ENCODE peak calls at places on chromosomes 2 and 18, in five cellular contexts. I is pancreas, W is heart left ventricle, B is neural progenitor cell, U is WERI-Rb-1. P is an unnamed sample.

GRCh38 chr2:222240676-222241049 is 58.1 kb downstream of the PAX3 start:
- DNase-seq in I (no peak), W (no peak), B (peak; percentile 23), U (no peak), P (no peak)

GRCh38 chr2:25301453-25302352 is 40.0 kb downstream of the DNMT3A start:
- DNase-seq in I (no peak), W (no peak), B (no peak), U (no peak), P (no peak)

GRCh38 chr2:98555681-98556080 is 52.6 kb downstream of the COA5 start:
- DNase-seq in I (no peak), W (no peak), B (no peak), U (no peak), P (no peak)

GRCh38 chr2:203734276-203734983 is 28.0 kb downstream of the CD28 start:
- DNase-seq in I (no peak), W (no peak), B (no peak), U (no peak), P (no peak)

GRCh38 chr2:47336259-47337238 is 66.4 kb upstream of the MSH2 start:
- DNase-seq in I (no peak), W (no peak), B (no peak), U (no peak), P (peak; percentile 71)

GRCh38 chr2:98569197-98569793 is 39.0 kb downstream of the COA5 start:
- DNase-seq in I (peak; percentile 28), W (peak; percentile 39), B (peak; percentile 59), U (peak; percentile 67), P (peak; percentile 23)

GRCh38 chr18:26421931-26422330 is 126.4 kb downstream of the KCTD1 start:
- DNase-seq in I (no peak), W (no peak), B (no peak), U (no peak), P (no peak)

GRCh38 chr18:8750954-8751415 is 45.6 kb downstream of the MTCL1 start:
- DNase-seq in I (no peak), W (no peak), B (no peak), U (no peak), P (no peak)

GRCh38 chr2:204315236-204315662 is 230.0 kb upstream of the PARD3B start:
- DNase-seq in I (no peak), W (no peak), B (no peak), U (no peak), P (peak; percentile 32)

GRCh38 chr2:164877927-164878326 is 36.3 kb upstream of the COBLL1 start:
- DNase-seq in I (no peak), W (no peak), B (no peak), U (no peak), P (no peak)

GRCh38 chr2:151880586-151880985 is 52.4 kb upstream of the ARL5A start:
- DNase-seq in I (no peak), W (no peak), B (no peak), U (no peak), P (no peak)

GRCh38 chr2:237961637-237962036 is 5.2 kb upstream of the UBE2F start:
- DNase-seq in I (peak; percentile 90), W (no peak), B (no peak), U (peak; percentile 40), P (no peak)

GRCh38 chr2:207122914-207123744 is 42.6 kb downstream of the KLF7 start:
- DNase-seq in I (no peak), W (no peak), B (no peak), U (no peak), P (no peak)

GRCh38 chr2:43084699-43085091 is 141.7 kb downstream of the ZFP36L2 start:
- DNase-seq in I (no peak), W (peak; percentile 78), B (no peak), U (no peak), P (no peak)

GRCh38 chr2:229634574-229635185 is 79.7 kb downstream of the DNER start:
- DNase-seq in I (no peak), W (no peak), B (peak; percentile 77), U (no peak), P (no peak)

GRCh38 chr2:241814571-241815476 is 5.8 kb downstream of the NEU4 start:
- DNase-seq in I (peak; percentile 13), W (no peak), B (peak; percentile 39), U (peak; percentile 53), P (no peak)

GRCh38 chr2:181586569-181587076 is 70.3 kb downstream of the CERKL start:
- DNase-seq in I (peak; percentile 30), W (no peak), B (peak; percentile 7), U (peak; percentile 90), P (peak; percentile 77)

GRCh38 chr18:3592864-3593263 is 142.9 kb downstream of the TGIF1 start:
- DNase-seq in I (no peak), W (no peak), B (no peak), U (no peak), P (no peak)

GRCh38 chr2:37742286-37742685 is 70.8 kb upstream of the CDC42EP3 start:
- DNase-seq in I (no peak), W (no peak), B (no peak), U (peak; percentile 71), P (no peak)

GRCh38 chr2:102080451-102081054 is 62.0 kb upstream of the IL1R1 start:
- DNase-seq in I (no peak), W (no peak), B (no peak), U (no peak), P (no peak)

GRCh38 chr2:164992818-164993217 is 37.5 kb upstream of the SLC38A11 start:
- DNase-seq in I (peak; percentile 51), W (peak; percentile 60), B (peak; percentile 81), U (peak; percentile 46), P (peak; percentile 60)

GRCh38 chr2:23418490-23418911 is 33.5 kb downstream of the KLHL29 start:
- DNase-seq in I (no peak), W (no peak), B (no peak), U (peak; percentile 29), P (no peak)

GRCh38 chr2:149002891-149003740 is 35.4 kb upstream of the LYPD6B start:
- DNase-seq in I (no peak), W (no peak), B (no peak), U (no peak), P (no peak)

GRCh38 chr2:241177526-241177925 is 11.0 kb upstream of the ANO7 start:
- DNase-seq in I (no peak), W (no peak), B (no peak), U (no peak), P (no peak)

GRCh38 chr18:76256897-76257500 is 238.0 kb downstream of the ZNF516 start:
- DNase-seq in I (no peak), W (no peak), B (peak; percentile 70), U (peak; percentile 44), P (peak; percentile 15)

GRCh38 chr2:63424329-63425078 is 163.8 kb downstream of the WDPCP start:
- DNase-seq in I (no peak), W (no peak), B (peak; percentile 34), U (peak; percentile 31), P (peak; percentile 36)

GRCh38 chr2:136015688-136016087 is 30.3 kb upstream of the DARS1 start:
- DNase-seq in I (no peak), W (no peak), B (no peak), U (no peak), P (no peak)
- H3K9me3 ChIP-seq in I (no peaks in the 10 kb centered on the region), W (no peaks in the 10 kb centered on the region), B (no peaks in the 10 kb centered on the region), U (no peaks in the 10 kb centered on the region), P (no peaks in the 10 kb centered on the region)

GRCh38 chr18:71008257-71008656 is 719.4 kb downstream of the SOCS6 start:
- DNase-seq in I (no peak), W (no peak), B (no peak), U (no peak), P (no peak)

GRCh38 chr18:71012789-71013188 is 723.9 kb downstream of the SOCS6 start:
- DNase-seq in I (no peak), W (no peak), B (no peak), U (no peak), P (no peak)

DNA sequence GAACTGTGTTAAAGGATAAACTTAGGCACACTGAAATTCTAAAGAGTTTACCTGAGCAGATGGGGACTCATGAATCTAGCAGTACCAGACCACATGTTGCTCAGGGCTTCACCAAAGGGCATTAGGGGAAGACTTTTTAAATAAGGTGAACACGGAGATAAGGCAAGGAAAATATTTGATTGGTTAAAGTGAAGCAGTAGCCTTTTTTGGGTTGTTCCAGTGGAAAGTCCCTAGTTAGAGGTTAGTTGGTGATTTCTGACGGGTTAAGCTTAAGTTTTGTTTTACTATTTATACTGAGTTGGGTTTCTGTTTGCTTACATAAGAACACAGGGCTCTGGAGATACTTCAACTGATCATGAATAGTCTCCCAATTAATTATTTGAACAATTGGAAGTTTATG is 722.5 kb downstream of the SOCS6 start:
- DNase-seq in I (no peak), W (no peak), B (no peak), U (no peak), P (no peak)
- H3K9me3 ChIP-seq in I (no peaks in the 10 kb centered on the region), W (no peaks in the 10 kb centered on the region), B (no peaks in the 10 kb centered on the region), U (no peaks in the 10 kb centered on the region), P (no peaks in the 10 kb centered on the region)

GRCh38 chr2:82789886-82790276 is 1669.2 kb downstream of the SUCLG1 start:
- DNase-seq in I (no peak), W (no peak), B (no peak), U (no peak), P (no peak)

GRCh38 chr2:82796132-82796531 is 1662.9 kb downstream of the SUCLG1 start:
- DNase-seq in I (no peak), W (no peak), B (no peak), U (no peak), P (no peak)

GRCh38 chr2:82790277-82791021 is 1668.6 kb downstream of the SUCLG1 start:
- DNase-seq in I (no peak), W (no peak), B (peak; percentile 13), U (no peak), P (peak; percentile 0)

GRCh38 chr2:82795446-82795845 is 1663.6 kb downstream of the SUCLG1 start:
- DNase-seq in I (no peak), W (no peak), B (no peak), U (no peak), P (no peak)

DNA sequence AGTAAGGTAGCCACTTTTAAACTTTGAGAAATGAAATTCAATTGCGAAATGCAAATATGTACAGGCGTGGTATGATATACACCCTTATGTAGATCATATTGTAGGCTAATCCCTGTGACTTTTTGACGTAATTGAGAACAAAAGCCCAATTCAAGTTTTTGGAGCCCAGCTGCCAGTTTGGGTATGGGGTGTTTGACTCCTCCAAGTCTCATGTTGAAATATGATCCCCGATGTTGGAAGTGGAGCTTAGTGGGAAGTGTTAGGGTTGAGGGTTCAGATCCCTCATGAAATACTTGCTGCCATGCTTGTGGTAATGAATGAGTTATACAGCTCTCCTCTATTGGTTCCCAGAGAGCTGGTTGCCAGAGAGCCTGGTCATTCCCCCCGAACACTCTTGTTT is 1666.8 kb downstream of the SUCLG1 start:
- DNase-seq in I (no peak), W (no peak), B (no peak), U (no peak), P (no peak)
- H3K9me3 ChIP-seq in I (no peaks in the 10 kb centered on the region), W (no peaks in the 10 kb centered on the region), B (no peaks in the 10 kb centered on the region), U (no peaks in the 10 kb centered on the region), P (no peaks in the 10 kb centered on the region)

GRCh38 chr2:89851583-89851905 is 1160.1 kb downstream of the RPIA start:
- DNase-seq in I (no peak), W (no peak), B (no peak), U (no peak), P (no peak)
- H3K9me3 ChIP-seq in I (no peaks in the 10 kb centered on the region), W (no peaks in the 10 kb centered on the region), B (peaks cover 50% of the 10 kb centered on the region), U (no peaks in the 10 kb centered on the region), P (no peaks in the 10 kb centered on the region)

GRCh38 chr2:159863761-159864160 is 65.8 kb upstream of the CD302 start:
- DNase-seq in I (no peak), W (no peak), B (no peak), U (no peak), P (no peak)
- H3K9me3 ChIP-seq in I (no peaks in the 10 kb centered on the region), W (no peaks in the 10 kb centered on the region), B (no peaks in the 10 kb centered on the region), U (no peaks in the 10 kb centered on the region), P (no peaks in the 10 kb centered on the region)

P was measured in small intestine.